ENCODE peak calls at places on chromosome 2, in eight cellular contexts. W is HTR-8/SVneo, L is HCEC 1CT, K is Kasumi-1, F is sciatic nerve, B is progenitor cell of endocrine pancreas, D is hepatic stellate cell, I is colonic mucosa. P is an unnamed sample.

GRCh38 chr2:208669394-208669793 is 262.8 kb downstream of the PTH2R start:
- DNase-seq in B (no peak), K (no peak), D (no peak), W (no peak), I (no peak), F (no peak), L (no peak), P (no peak)

GRCh38 chr2:103656558-103656957 is 894.7 kb downstream of the TMEM182 start:
- DNase-seq in L (no peak), D (no peak), I (no peak), K (peak; percentile 9), W (no peak), B (no peak), F (no peak), P (no peak)

GRCh38 chr2:207046642-207047213 is 107.4 kb downstream of the CPO start:
- DNase-seq in I (no peak), F (no peak), L (peak; percentile 27), W (peak; percentile 23), K (peak; percentile 65), B (no peak), D (no peak), P (no peak)

GRCh38 chr2:100211517-100211916 is 69.1 kb upstream of the AFF3 start:
- DNase-seq in I (no peak), B (no peak), D (no peak), L (no peak), K (peak; percentile 16), F (no peak), W (no peak), P (no peak)

GRCh38 chr2:238925281-238925680 is 77.4 kb downstream of the TWIST2 start:
- DNase-seq in D (no peak), B (no peak), K (no peak), W (no peak), L (no peak), F (peak; percentile 53), I (no peak), P (no peak)

GRCh38 chr2:152548996-152549395 is 168.3 kb downstream of the PRPF40A start:
- DNase-seq in I (no peak), K (no peak), L (peak; percentile 47), W (no peak), D (no peak), F (no peak), B (no peak), P (no peak)

GRCh38 chr2:150034665-150035064 is 447.1 kb upstream of the MMADHC start:
- DNase-seq in W (no peak), K (no peak), I (no peak), B (no peak), F (no peak), L (no peak), D (no peak), P (no peak)

GRCh38 chr2:156464106-156464505 is 27.9 kb downstream of the GPD2 start:
- DNase-seq in K (no peak), L (peak; percentile 45), F (no peak), W (no peak), B (no peak), D (no peak), I (no peak), P (no peak)

GRCh38 chr2:138676654-138677053 is 103.5 kb downstream of the NXPH2 start:
- DNase-seq in I (no peak), L (no peak), K (no peak), W (no peak), B (no peak), F (no peak), D (no peak), P (no peak)

GRCh38 chr2:157596992-157597681 is 31.5 kb downstream of the ACVR1C start:
- DNase-seq in W (peak; percentile 4), B (peak; percentile 16), D (peak; percentile 38), F (no peak), I (no peak), K (peak; percentile 83), L (no peak), P (no peak)

GRCh38 chr2:158979775-158980174 is 11.3 kb downstream of the TANC1 start:
- DNase-seq in D (no peak), L (peak; percentile 58), F (no peak), I (no peak), B (no peak), W (no peak), K (no peak), P (no peak)

GRCh38 chr2:15941483-15941853 is 1.1 kb downstream of the MYCN start:
- DNase-seq in K (peak; percentile 14), L (no peak), D (no peak), I (peak; percentile 37), B (peak; percentile 34), W (no peak), F (peak; percentile 55), P (peak; percentile 43)

GRCh38 chr2:43157506-43158232 is 68.7 kb downstream of the ZFP36L2 start:
- DNase-seq in K (no peak), L (peak; percentile 8), I (no peak), F (no peak), B (no peak), W (no peak), D (no peak), P (no peak)

GRCh38 chr2:16303761-16304160 is 361.9 kb downstream of the CYRIA start:
- DNase-seq in K (no peak), B (no peak), D (no peak), F (no peak), I (no peak), W (no peak), L (no peak), P (no peak)

GRCh38 chr2:118981627-118982026 is 39.6 kb downstream of the MARCO start:
- DNase-seq in I (no peak), K (no peak), D (no peak), L (no peak), B (no peak), F (peak; percentile 22), W (no peak), P (no peak)

GRCh38 chr2:215391531-215391930 is 44.3 kb downstream of the FN1 start:
- DNase-seq in W (no peak), K (no peak), I (no peak), D (no peak), B (no peak), L (no peak), F (no peak), P (no peak)

GRCh38 chr2:227406177-227407031 is 18.7 kb upstream of the SCYGR1 start:
- DNase-seq in I (peak; percentile 83), K (peak; percentile 5), D (peak; percentile 85), F (peak; percentile 65), L (peak; percentile 95), W (peak; percentile 90), B (peak; percentile 14), P (peak; percentile 48)

GRCh38 chr2:174969091-174969734 is 36.0 kb downstream of the CHN1 start:
- DNase-seq in I (no peak), L (no peak), K (peak; percentile 23), D (no peak), F (no peak), W (no peak), B (no peak), P (no peak)

GRCh38 chr2:174939046-174939445 is 66.1 kb downstream of the CHN1 start:
- DNase-seq in K (no peak), B (no peak), F (no peak), L (peak; percentile 68), I (no peak), D (no peak), W (peak; percentile 42), P (no peak)

GRCh38 chr2:239531456-239532304 is 130.9 kb upstream of the HDAC4 start:
- DNase-seq in K (no peak), I (no peak), D (no peak), F (no peak), W (no peak), B (no peak), L (no peak), P (no peak)

GRCh38 chr2:39696072-39696471 is 30.4 kb downstream of the TMEM178A start:
- DNase-seq in L (peak; percentile 89), D (peak; percentile 38), F (no peak), W (peak; percentile 33), K (no peak), B (no peak), I (no peak), P (no peak)

GRCh38 chr2:181394741-181395437 is 62.3 kb upstream of the ITGA4 start:
- DNase-seq in K (peak; percentile 39), I (no peak), D (no peak), B (no peak), L (no peak), W (no peak), F (no peak), P (no peak)

GRCh38 chr2:134852518-134852917 is 14.1 kb downstream of the ACMSD start:
- DNase-seq in B (no peak), F (no peak), K (no peak), D (peak; percentile 6), I (no peak), W (no peak), L (no peak), P (no peak)

GRCh38 chr2:203685081-203685621 is 21.3 kb upstream of the CD28 start:
- DNase-seq in I (no peak), F (no peak), K (no peak), B (no peak), D (peak; percentile 45), L (peak; percentile 93), W (peak; percentile 23), P (no peak)

GRCh38 chr2:173828189-173829157 is 136.7 kb downstream of the SP3 start:
- DNase-seq in K (no peak), L (no peak), D (no peak), W (no peak), F (no peak), I (peak; percentile 31), B (no peak), P (no peak)

GRCh38 chr2:219620546-219620945 is 6.9 kb upstream of the SLC4A3 start:
- DNase-seq in D (no peak), B (no peak), F (no peak), W (no peak), L (no peak), K (no peak), I (no peak), P (no peak)

GRCh38 chr2:234593636-234594035 is 96.8 kb upstream of the ARL4C start:
- DNase-seq in I (no peak), F (no peak), L (peak; percentile 45), K (no peak), W (no peak), B (no peak), D (peak; percentile 28), P (no peak)

GRCh38 chr2:198134287-198134955 is 330.0 kb downstream of the PLCL1 start:
- DNase-seq in L (no peak), K (no peak), I (no peak), W (no peak), B (no peak), F (no peak), D (no peak), P (no peak)

GRCh38 chr2:96816836-96817702 is 1.0 kb downstream of the CNNM3 start:
- DNase-seq in L (no peak), I (no peak), B (no peak), D (peak; percentile 47), F (no peak), K (peak; percentile 8), W (peak; percentile 34), P (no peak)

GRCh38 chr2:225399509-225399908 is at the start of gene NYAP2:
- DNase-seq in F (no peak), I (no peak), D (no peak), W (no peak), K (no peak), B (no peak), L (no peak), P (no peak)

GRCh38 chr2:2748399-2749205 is 417.5 kb upstream of the MYT1L start:
- DNase-seq in W (no peak), I (no peak), F (no peak), L (no peak), B (no peak), D (no peak), K (no peak), P (no peak)

GRCh38 chr2:96238266-96238665 is 27.5 kb downstream of the TMEM127 start:
- DNase-seq in L (no peak), K (no peak), D (no peak), W (no peak), I (no peak), F (no peak), B (no peak), P (no peak)

GRCh38 chr2:201362396-201362795 is 5.3 kb upstream of the FLACC1 start:
- DNase-seq in L (no peak), W (no peak), B (no peak), D (no peak), K (no peak), I (no peak), F (no peak), P (no peak)